ENCODE peak calls at places on chromosomes 6 and 20, in six cellular contexts. L is breast epithelium, I is stomach, H is GM12878, G is sigmoid colon, M is suprapubic skin. B is an unnamed sample.

GRCh38 chr20:53767206-53767924 is 173.7 kb upstream of the ZNF217 start:
- DNase-seq in L (no peak), M (no peak), I (no peak), G (no peak), H (no peak), B (no peak)

GRCh38 chr6:110693296-110693695 is 122.0 kb downstream of the CDK19 start:
- DNase-seq in G (no peak), M (no peak), L (no peak), I (no peak), H (no peak), B (no peak)

GRCh38 chr20:58851221-58851968 is 693 bp upstream of the GNAS-AS1 start:
- DNase-seq in H (no peak), G (no peak), I (no peak), L (no peak), M (no peak), B (no peak)

GRCh38 chr20:44187763-44188709 is 1.0 kb upstream of the JPH2 start:
- DNase-seq in H (no peak), G (peak), M (no peak), L (no peak), I (no peak), B (no peak)

GRCh38 chr20:58712823-58713731 is 20.5 kb downstream of the NPEPL1 start:
- DNase-seq in I (peak), G (peak), H (no peak), M (no peak), L (peak), B (no peak)

GRCh38 chr6:130143709-130144108 is 79.0 kb downstream of the SAMD3 start:
- DNase-seq in M (no peak), G (no peak), H (no peak), I (no peak), L (no peak), B (no peak)

GRCh38 chr20:39849664-39850063 is 839.4 kb downstream of the MAFB start:
- DNase-seq in M (peak), I (peak), G (peak), L (peak), H (no peak), B (no peak)

GRCh38 chr6:90216081-90216977 is 80.3 kb downstream of the BACH2 start:
- DNase-seq in I (no peak), H (no peak), G (no peak), L (no peak), M (no peak), B (no peak)

GRCh38 chr20:45991616-45992015 is 17.1 kb upstream of the MMP9 start:
- DNase-seq in L (no peak), G (peak), H (no peak), M (no peak), I (no peak), B (no peak)

GRCh38 chr20:3051385-3052019 is 5.7 kb downstream of the MRPS26 start:
- DNase-seq in I (no peak), H (no peak), L (no peak), G (no peak), M (no peak), B (no peak)

GRCh38 chr6:42996513-42996912 is 12.1 kb downstream of the PPP2R5D start:
- DNase-seq in L (no peak), M (no peak), I (no peak), G (no peak), H (no peak), B (no peak)

GRCh38 chr20:1335961-1336698 is 7.2 kb upstream of the SDCBP2 start:
- DNase-seq in L (no peak), H (no peak), G (peak), I (no peak), M (peak), B (peak)

GRCh38 chr20:1338801-1339200 is 9.9 kb upstream of the SDCBP2 start:
- DNase-seq in H (no peak), I (no peak), G (no peak), M (peak), L (peak), B (peak)

GRCh38 chr20:1338096-1338495 is 9.2 kb upstream of the SDCBP2 start:
- DNase-seq in L (no peak), I (no peak), H (no peak), G (no peak), M (peak), B (no peak)

GRCh38 chr20:1337441-1337840 is 8.5 kb upstream of the SDCBP2 start:
- DNase-seq in L (no peak), H (no peak), M (peak), I (no peak), G (no peak), B (no peak)

GRCh38 chr20:1336699-1337387 is 7.9 kb upstream of the SDCBP2 start:
- DNase-seq in I (peak), G (peak), H (no peak), L (peak), M (peak), B (no peak)
- TF ChIP-seq POLR2AphosphoS5 in I (peak), G (no peak), H (no peak), L (peak), M (peak), B (peak)

GRCh38 chr20:38132910-38133501 is 32.1 kb downstream of the TGM2 start:
- DNase-seq in G (peak), L (no peak), I (no peak), M (no peak), H (no peak), B (no peak)

GRCh38 chr20:38134427-38135281 is 30.4 kb downstream of the TGM2 start:
- DNase-seq in H (no peak), G (peak), I (no peak), L (no peak), M (no peak), B (no peak)

GRCh38 chr20:38132156-38132909 is 32.7 kb downstream of the TGM2 start:
- DNase-seq in L (no peak), H (no peak), I (no peak), M (no peak), G (peak), B (no peak)

GRCh38 chr20:38135641-38136420 is 29.2 kb downstream of the TGM2 start:
- DNase-seq in G (peak), L (no peak), H (no peak), M (no peak), I (no peak), B (no peak)

DNA sequence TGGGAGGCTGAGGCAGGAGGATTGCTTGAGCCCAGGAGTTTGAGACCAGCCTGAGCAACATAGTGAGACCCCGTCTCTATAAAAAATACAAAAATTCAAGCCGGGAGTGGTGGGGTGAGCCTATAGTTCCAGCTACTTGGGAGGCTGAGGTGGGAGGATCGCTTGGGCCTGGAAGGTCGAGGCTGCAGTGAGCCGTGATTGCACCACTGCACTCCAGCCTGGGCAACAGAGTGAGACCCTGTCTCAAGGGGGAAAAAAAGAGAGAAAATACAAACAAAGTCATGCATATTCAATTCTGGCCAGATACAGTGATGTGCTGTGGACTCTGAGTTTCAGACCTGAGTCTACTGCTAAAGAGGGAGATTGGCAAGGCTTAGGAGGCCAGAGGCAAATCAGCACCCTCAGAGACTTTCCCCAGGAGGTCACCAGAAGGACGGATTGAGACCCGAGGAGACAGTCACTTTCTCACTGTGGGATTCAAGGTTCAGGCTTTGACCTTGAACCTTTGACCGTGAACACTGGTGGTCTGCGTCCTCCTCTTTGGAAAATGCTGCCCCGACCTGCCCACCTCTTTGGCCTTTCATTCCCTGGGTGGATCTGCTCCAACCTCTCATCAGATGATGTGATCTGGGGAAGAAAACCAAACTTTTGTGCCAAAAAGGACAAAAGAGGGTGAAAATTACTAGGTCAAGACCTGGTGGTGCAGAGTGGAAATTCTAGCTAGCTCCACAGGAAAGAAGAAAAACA is 31.2 kb downstream of the TGM2 start:
- DNase-seq in L (no peak), M (no peak), H (no peak), G (peak), I (no peak), B (no peak)
- TF ChIP-seq POLR2A in L (no peak), M (no peak), H (no peak), G (no peak), I (no peak), B (no peak)

GRCh38 chr6:32112436-32112980 is 3.4 kb upstream of the TNXB start:
- DNase-seq in L (peak), H (no peak), I (no peak), G (peak), M (peak), B (no peak)

GRCh38 chr6:32111424-32112066 is 2.4 kb upstream of the TNXB start:
- DNase-seq in L (no peak), M (no peak), I (no peak), H (no peak), G (peak), B (no peak)

GRCh38 chr6:32114853-32115252 is 5.7 kb upstream of the TNXB start:
- DNase-seq in H (no peak), I (no peak), L (no peak), G (peak), M (no peak), B (peak)

GRCh38 chr6:32115623-32116022 is 6.5 kb upstream of the TNXB start:
- DNase-seq in G (no peak), L (no peak), H (no peak), M (no peak), I (no peak), B (no peak)

GRCh38 chr6:32113386-32114352 is 4.5 kb upstream of the TNXB start:
- DNase-seq in I (peak), L (peak), G (peak), M (peak), H (no peak), B (no peak)
- TF ChIP-seq POLR2AphosphoS5 in I (peak), L (peak), G (peak), M (no peak), H (no peak), B (peak)

GRCh38 chr6:30615958-30616810 is 859 bp downstream of the PPP1R10 start:
- DNase-seq in G (peak), M (no peak), I (no peak), L (peak), H (no peak), B (no peak)
- TF ChIP-seq POLR2A in G (peak), M (no peak), I (no peak), L (peak), H (peak), B (no peak)

GRCh38 chr20:13784271-13784892 is 337 bp downstream of the ESF1 start:
- DNase-seq in I (no peak), M (no peak), G (no peak), L (no peak), H (no peak), B (no peak)

GRCh38 chr20:13788167-13788834 is 3.5 kb downstream of the NDUFAF5 start:
- DNase-seq in M (no peak), L (peak), H (peak), G (no peak), I (peak), B (no peak)

GRCh38 chr20:13786143-13786828 is 1.5 kb downstream of the NDUFAF5 start:
- DNase-seq in H (no peak), L (no peak), G (no peak), I (no peak), M (no peak), B (no peak)

GRCh38 chr20:13783528-13783927 is 1.2 kb downstream of the ESF1 start:
- DNase-seq in G (no peak), H (no peak), L (no peak), M (no peak), I (no peak), B (no peak)

GRCh38 chr20:13784893-13785715 is at the start of the genes ESF1 and NDUFAF5:
- DNase-seq in G (peak), M (peak), I (peak), L (peak), H (peak), B (peak)
- TF ChIP-seq POLR2AphosphoS5 in G (peak), M (peak), I (peak), L (peak), H (peak), B (peak)

GRCh38 chr20:36339646-36340592 is 33.8 kb downstream of the DLGAP4 start:
- DNase-seq in M (no peak), L (no peak), H (no peak), I (no peak), G (no peak), B (no peak)

GRCh38 chr20:36336204-36336603 is 30.1 kb downstream of the DLGAP4 start:
- DNase-seq in H (no peak), G (no peak), I (no peak), L (no peak), M (no peak), B (no peak)

GRCh38 chr20:36335187-36335870 is 29.2 kb downstream of the DLGAP4 start:
- DNase-seq in G (no peak), M (no peak), I (no peak), L (no peak), H (no peak), B (no peak)

GRCh38 chr20:36336838-36337478 is 30.8 kb downstream of the DLGAP4 start:
- DNase-seq in M (no peak), L (no peak), G (no peak), I (no peak), H (no peak), B (no peak)

DNA sequence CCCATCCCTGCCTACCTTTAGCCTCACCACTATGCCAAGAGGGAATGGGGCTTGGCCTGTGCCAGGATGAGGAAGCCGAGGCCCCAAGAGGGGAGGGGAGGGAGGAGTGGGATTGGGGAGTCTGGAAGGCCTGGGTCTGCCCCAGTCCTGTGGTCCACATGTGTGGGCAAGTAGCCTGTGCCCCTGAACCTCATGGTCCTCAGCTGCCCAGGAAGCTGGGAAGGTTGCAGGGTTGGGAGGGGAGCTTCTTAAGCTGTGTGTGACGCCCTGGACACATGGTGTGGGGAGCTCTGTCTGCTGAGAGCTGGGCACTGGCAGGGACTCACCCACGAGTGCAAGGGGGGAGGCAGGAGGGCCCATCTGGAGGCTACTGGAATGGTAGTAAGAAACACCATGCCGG is 31.7 kb downstream of the DLGAP4 start:
- DNase-seq in I (no peak), M (no peak), H (no peak), L (no peak), G (no peak), B (no peak)
- TF ChIP-seq POLR2A in I (no peak), M (no peak), H (no peak), L (no peak), G (no peak), B (no peak)

DNA sequence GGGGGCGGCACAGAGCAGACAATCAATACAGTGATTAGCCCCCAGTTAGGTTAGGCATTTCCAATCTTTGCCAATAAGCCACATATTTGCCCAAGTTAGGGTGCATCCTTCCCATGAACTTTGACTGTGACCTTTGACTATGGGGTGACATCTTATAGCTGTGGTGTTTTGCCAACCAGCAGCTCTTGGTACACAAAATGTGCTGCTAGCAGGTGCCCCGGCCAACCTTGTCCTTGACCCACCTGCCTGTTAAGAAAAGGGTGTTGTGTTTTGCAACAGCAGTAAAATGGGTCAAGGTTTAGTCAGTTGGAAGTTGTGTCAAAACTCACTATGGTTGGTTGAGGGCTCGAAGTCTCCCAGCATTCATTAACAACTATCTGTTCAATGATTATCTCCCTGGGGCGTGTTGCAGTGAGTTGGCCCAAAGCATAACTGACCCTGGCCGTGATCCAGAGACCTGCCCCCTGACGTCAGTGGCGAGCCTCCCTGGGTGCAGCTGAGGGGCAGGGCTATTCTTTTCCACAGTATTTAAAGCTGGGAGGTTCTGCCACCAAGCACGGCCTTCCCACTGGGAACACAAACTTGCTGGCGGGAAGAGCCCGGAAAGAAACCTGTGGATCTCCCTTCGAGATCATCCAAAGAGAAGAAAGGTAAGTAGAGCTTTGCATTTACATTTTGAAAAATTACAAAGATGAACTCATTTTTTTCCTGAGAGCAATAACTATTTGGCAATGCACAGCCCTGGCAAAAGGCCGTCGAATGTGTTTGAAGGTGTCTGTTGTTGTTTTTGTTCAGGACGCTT is at the start of gene PCK1:
- DNase-seq in M (no peak), H (no peak), I (peak), L (no peak), G (no peak), B (no peak)
- TF ChIP-seq POLR2AphosphoS5 in M (no peak), H (no peak), I (peak), L (no peak), G (peak), B (no peak)

GRCh38 chr6:37172991-37173572 is 3.1 kb downstream of the PIM1 start:
- DNase-seq in I (no peak), M (no peak), H (no peak), L (no peak), G (no peak), B (no peak)

GRCh38 chr6:37170273-37171140 is 555 bp downstream of the PIM1 start:
- DNase-seq in L (peak), M (peak), H (no peak), I (peak), G (peak), B (no peak)

GRCh38 chr6:37171141-37171969 is 1.4 kb downstream of the PIM1 start:
- DNase-seq in G (peak), L (peak), M (peak), I (peak), H (no peak), B (no peak)

GRCh38 chr6:37173573-37174195 is 3.7 kb downstream of the PIM1 start:
- DNase-seq in H (no peak), G (no peak), I (no peak), M (no peak), L (no peak), B (no peak)

DNA sequence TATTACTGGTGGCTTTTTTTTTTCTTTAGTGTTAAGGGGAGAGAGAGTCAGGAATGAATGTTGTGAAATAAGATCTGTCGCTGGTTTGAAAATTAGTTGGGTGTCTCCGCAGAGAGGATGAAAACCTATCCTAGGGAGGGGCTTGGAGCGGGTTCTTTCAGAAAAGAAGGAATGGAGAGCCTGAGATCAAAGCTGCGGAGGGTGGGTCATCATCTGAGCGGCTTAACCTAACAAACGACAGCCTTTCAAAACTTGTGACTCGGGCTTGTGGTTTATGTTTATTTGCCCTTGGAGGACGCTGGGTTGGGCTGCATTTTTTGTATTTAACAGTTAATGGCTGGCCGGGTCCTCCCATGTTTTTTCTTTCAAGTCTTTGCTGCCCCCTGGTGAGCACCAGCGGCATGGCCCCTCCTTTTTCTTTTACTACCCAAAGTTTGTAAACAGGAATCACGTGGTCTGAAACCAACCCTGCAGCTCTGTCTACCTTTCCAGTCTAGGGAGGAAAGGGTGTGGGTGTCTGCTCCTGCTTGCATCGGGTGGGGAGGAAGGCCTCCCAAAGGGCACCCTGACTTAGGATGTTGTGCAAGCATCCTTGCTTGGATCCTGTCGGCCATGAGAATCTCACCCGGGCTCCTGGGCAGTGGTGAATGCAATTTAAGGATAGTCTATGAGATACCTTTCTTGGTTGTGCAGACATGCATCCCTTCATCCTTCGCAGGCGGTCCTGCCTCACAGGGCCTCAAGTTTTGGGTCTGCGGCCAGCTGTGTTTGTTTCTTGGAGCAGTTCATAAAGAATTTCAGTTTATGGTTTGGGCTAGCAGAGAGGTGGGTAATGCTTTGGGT is 2.2 kb downstream of the PIM1 start:
- DNase-seq in H (peak), L (peak), M (peak), I (peak), G (peak), B (no peak)
- TF ChIP-seq POLR2A in H (no peak), L (no peak), M (no peak), I (no peak), G (no peak), B (no peak)